ENCODE peak calls at places on chromosomes 11 and 22, in five cellular contexts. J is CD4-positive, alpha-beta memory T cell; Z is SJSA1; B is fibroblast of the aortic adventitia; C is GM23248. F is an unnamed sample.

GRCh38 chr22:46055176-46055850 is 78.4 kb upstream of the WNT7B start:
- DNase-seq in J (no peak), Z (peak; percentile 56), B (peak; percentile 48), C (peak; percentile 72), F (no peak)

GRCh38 chr11:122977455-122978302 is 4.0 kb downstream of the BSX start:
- DNase-seq in J (no peak), Z (no peak), B (no peak), C (peak; percentile 18), F (no peak)

GRCh38 chr11:95058622-95059021 is 8.1 kb upstream of the SRSF8 start:
- DNase-seq in J (no peak), Z (no peak), B (no peak), C (peak; percentile 35), F (no peak)

GRCh38 chr22:30649430-30650007 is 13.9 kb downstream of the SLC35E4 start:
- DNase-seq in J (no peak), Z (no peak), B (peak; percentile 80), C (peak; percentile 84), F (peak; percentile 88)

GRCh38 chr22:46612341-46612903 is 7.8 kb upstream of the GRAMD4 start:
- DNase-seq in J (no peak), Z (no peak), B (no peak), C (no peak), F (no peak)

GRCh38 chr11:7575841-7576451 is 62.1 kb downstream of the PPFIBP2 start:
- DNase-seq in J (no peak), Z (peak; percentile 74), B (no peak), C (peak; percentile 63), F (peak; percentile 44)

GRCh38 chr11:86575927-86576326 is 96.5 kb downstream of the ME3 start:
- DNase-seq in J (no peak), Z (no peak), B (no peak), C (no peak), F (no peak)

GRCh38 chr22:36911887-36912661 is 1.4 kb upstream of the CSF2RB start:
- DNase-seq in J (no peak), Z (peak; percentile 48), B (peak; percentile 31), C (peak; percentile 31), F (peak; percentile 9)

GRCh38 chr22:19571995-19572394 is 47.8 kb upstream of the CLDN5 start:
- DNase-seq in J (no peak), Z (no peak), B (peak; percentile 4), C (no peak), F (no peak)

GRCh38 chr11:75768112-75768908 is at the start of gene DGAT2:
- DNase-seq in J (peak; percentile 66), Z (peak; percentile 38), B (peak; percentile 62), C (peak; percentile 90), F (peak; percentile 62)

GRCh38 chr22:46613606-46613997 is 6.6 kb upstream of the GRAMD4 start:
- DNase-seq in J (no peak), Z (no peak), B (no peak), C (no peak), F (peak; percentile 9)

GRCh38 chr22:44185237-44186120 is 4.8 kb downstream of the PARVG start:
- DNase-seq in J (no peak), Z (no peak), B (no peak), C (no peak), F (no peak)

GRCh38 chr11:95565692-95566091 is 223.9 kb downstream of the FAM76B start:
- DNase-seq in J (no peak), Z (no peak), B (no peak), C (no peak), F (no peak)

GRCh38 chr11:119218141-119218878 is 12.2 kb downstream of the CBL start:
- DNase-seq in J (no peak), Z (peak; percentile 16), B (peak; percentile 91), C (peak; percentile 99), F (peak; percentile 97)

GRCh38 chr11:117554601-117555333 is 227.1 kb downstream of the CEP164 start:
- DNase-seq in J (no peak), Z (no peak), B (no peak), C (no peak), F (no peak)

GRCh38 chr11:65496304-65497140 is 2.3 kb upstream of the MALAT1 start:
- DNase-seq in J (no peak), Z (peak; percentile 75), B (peak; percentile 75), C (peak; percentile 73), F (peak; percentile 77)

GRCh38 chr11:134882671-134883318 is 470.8 kb upstream of the B3GAT1 start:
- DNase-seq in J (no peak), Z (no peak), B (no peak), C (no peak), F (no peak)

GRCh38 chr11:35029979-35030378 is 109.0 kb upstream of the CD44 start:
- DNase-seq in J (no peak), Z (peak; percentile 57), B (peak; percentile 72), C (peak; percentile 97), F (peak; percentile 66)

GRCh38 chr11:47433991-47434786 is 8.0 kb upstream of the PSMC3 start:
- DNase-seq in J (no peak), Z (no peak), B (peak; percentile 93), C (peak; percentile 96), F (peak; percentile 75)

GRCh38 chr11:126341760-126342161 is 13.7 kb upstream of the ST3GAL4 start:
- DNase-seq in J (no peak), Z (peak; percentile 74), B (peak; percentile 68), C (peak; percentile 81), F (peak; percentile 72)

GRCh38 chr11:58763120-58763490 is 31.4 kb upstream of the GLYAT start:
- DNase-seq in J (no peak), Z (no peak), B (no peak), C (no peak), F (no peak)

GRCh38 chr11:58762284-58763119 is 30.8 kb upstream of the GLYAT start:
- DNase-seq in J (no peak), Z (no peak), B (no peak), C (no peak), F (no peak)

GRCh38 chr11:58757449-58757848 is 25.7 kb upstream of the GLYAT start:
- DNase-seq in J (no peak), Z (no peak), B (no peak), C (no peak), F (no peak)
- H3K4me3 ChIP-seq in J (no peak overlapping the region), Z (no peak overlapping the region), B (no peak overlapping the region), C (no peak overlapping the region), F (no peak overlapping the region)

GRCh38 chr11:107713009-107713408 is 1.2 kb upstream of the SLN start:
- DNase-seq in J (no peak), Z (no peak), B (no peak), C (no peak), F (no peak)

GRCh38 chr11:107708787-107709186 is 3.1 kb downstream of the SLN start:
- DNase-seq in J (no peak), Z (no peak), B (no peak), C (no peak), F (no peak)

GRCh38 chr11:107711861-107712260 is at the start of gene SLN:
- DNase-seq in J (no peak), Z (no peak), B (no peak), C (no peak), F (no peak)

GRCh38 chr11:107710301-107710700 is 1.6 kb downstream of the SLN start:
- DNase-seq in J (no peak), Z (no peak), B (no peak), C (no peak), F (no peak)

GRCh38 chr11:107712342-107712741 is 486 bp upstream of the SLN start:
- DNase-seq in J (no peak), Z (no peak), B (no peak), C (no peak), F (no peak)
- H3K4me3 ChIP-seq in J (no peak overlapping the region), Z (no peak overlapping the region), B (no peak overlapping the region), C (no peak overlapping the region), F (no peak overlapping the region)

DNA sequence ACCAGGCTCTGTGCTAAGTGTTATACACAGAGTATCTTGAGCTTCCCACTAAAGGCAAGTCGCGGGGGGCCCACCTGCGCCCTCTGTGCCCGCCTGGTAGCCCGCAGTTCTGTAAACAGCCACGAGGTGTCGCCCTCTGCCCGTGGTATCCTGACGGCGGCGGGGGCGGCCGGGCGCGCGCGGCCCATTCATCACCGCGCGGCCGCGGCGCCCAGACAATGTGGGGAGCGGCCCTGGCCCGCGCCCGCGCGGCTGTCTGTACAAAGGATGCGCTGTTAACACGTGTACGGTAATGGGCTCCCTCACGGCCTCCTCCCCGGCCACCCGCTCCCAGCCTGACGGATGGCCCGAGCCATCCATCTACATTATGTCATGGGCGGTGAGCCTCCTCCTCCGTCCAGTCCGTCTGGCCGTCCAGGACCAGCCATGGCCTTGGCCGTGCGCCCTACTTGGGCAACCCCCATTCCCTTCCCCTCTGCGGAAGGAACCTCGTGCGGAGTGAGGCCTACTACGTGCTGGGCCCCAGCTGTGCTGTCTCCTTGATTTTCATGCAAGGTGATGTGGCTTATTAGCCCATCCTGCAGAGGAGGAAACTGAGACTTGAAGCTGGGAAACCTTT is 99.4 kb downstream of the MIAT start:
- DNase-seq in J (peak; percentile 37), Z (peak; percentile 60), B (peak; percentile 47), C (peak; percentile 87), F (peak; percentile 54)
- H3K4me3 ChIP-seq in J (no peak overlapping the region), Z (peak overlapping the region; percentile 10), B (peak overlapping the region; percentile 46), C (peak overlapping the region; percentile 43), F (peak overlapping the region; percentile 34)

DNA sequence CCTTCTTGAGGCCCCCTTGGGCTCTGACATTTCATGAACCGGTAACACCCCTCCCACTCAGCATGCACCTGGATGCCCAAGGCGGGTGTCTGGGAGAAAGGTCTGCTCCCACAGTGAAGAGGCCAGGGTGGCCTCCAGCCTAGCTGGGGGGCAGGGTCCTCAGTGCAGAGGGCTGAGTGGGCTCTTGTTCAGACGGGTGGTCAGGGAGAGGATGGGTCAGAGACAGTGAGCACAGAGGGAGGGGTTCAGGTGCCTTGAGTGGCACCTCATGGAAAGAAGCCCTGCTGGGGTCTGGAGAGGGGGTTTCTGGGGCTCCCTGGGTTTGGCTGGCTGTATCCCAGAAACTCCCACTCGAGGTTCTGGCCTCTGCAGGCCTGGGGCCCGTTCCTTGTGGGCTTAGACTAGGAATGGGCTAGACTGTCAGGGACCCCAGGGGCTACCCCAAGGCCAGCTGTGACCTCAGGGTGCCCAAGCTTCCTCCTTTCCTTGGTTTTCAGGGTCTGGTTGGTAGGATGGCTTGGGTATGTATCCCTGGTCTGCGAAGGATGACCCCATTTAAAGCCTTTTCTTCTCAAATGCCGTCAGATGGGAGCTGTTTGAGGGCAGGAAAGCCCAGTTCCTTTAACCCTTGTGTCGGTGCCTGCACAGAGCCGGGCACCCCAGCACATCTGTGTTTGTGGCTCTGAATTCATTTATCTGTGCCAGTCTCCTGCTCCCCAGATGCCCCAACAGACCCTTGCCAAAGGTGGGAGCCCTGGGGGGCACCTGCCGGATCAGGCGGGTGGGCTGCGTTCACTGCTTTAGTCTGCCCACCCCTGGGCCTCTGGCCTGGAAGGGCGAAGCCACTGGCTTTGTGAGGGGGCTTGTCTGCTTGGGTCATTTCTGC is 1.3 kb downstream of the SYNGR1 start:
- DNase-seq in J (no peak), Z (no peak), B (no peak), C (no peak), F (no peak)
- H3K4me3 ChIP-seq in J (no peak overlapping the region), Z (peak overlapping the region; percentile 93), B (peak overlapping the region; percentile 73), C (peak overlapping the region; percentile 72), F (no peak overlapping the region)